ENCODE peak calls at places on chromosomes 4 and X, in eight cellular contexts. One of them, this sample, is unnamed.

GRCh38 chr4:176769519-176769918 is 23.2 kb downstream of the VEGFC start:
- DNase-seq in A549: peak
- DNase-seq in mesendoderm: no peak
- DNase-seq in AG04450: peak
- DNase-seq in right cardiac atrium: no peak
- DNase-seq in lung: no peak
- DNase-seq in keratinocyte: peak
- DNase-seq in ovary: no peak
- DNase-seq in this sample: peak

GRCh38 chr4:5381981-5382441 is 326.3 kb downstream of the EVC2 start:
- DNase-seq in A549: peak
- DNase-seq in mesendoderm: no peak
- DNase-seq in AG04450: peak
- DNase-seq in right cardiac atrium: no peak
- DNase-seq in lung: no peak
- DNase-seq in keratinocyte: no peak
- DNase-seq in ovary: no peak
- DNase-seq in this sample: no peak

GRCh38 chrX:153968754-153969124 is 2.9 kb downstream of the HCFC1 start:
- DNase-seq in A549: no peak
- DNase-seq in mesendoderm: peak
- DNase-seq in AG04450: no peak
- DNase-seq in right cardiac atrium: peak
- DNase-seq in lung: no peak
- DNase-seq in keratinocyte: no peak
- DNase-seq in ovary: no peak
- DNase-seq in this sample: no peak

GRCh38 chr4:20629180-20630115 is 70.8 kb upstream of the PACRGL start:
- DNase-seq in A549: no peak
- DNase-seq in mesendoderm: no peak
- DNase-seq in AG04450: no peak
- DNase-seq in right cardiac atrium: no peak
- DNase-seq in lung: no peak
- DNase-seq in keratinocyte: no peak
- DNase-seq in ovary: no peak
- DNase-seq in this sample: no peak

GRCh38 chr4:8516996-8517550 is 63.1 kb upstream of the GPR78 start:
- DNase-seq in A549: no peak
- DNase-seq in mesendoderm: no peak
- DNase-seq in AG04450: no peak
- DNase-seq in right cardiac atrium: no peak
- DNase-seq in lung: no peak
- DNase-seq in keratinocyte: no peak
- DNase-seq in ovary: no peak
- DNase-seq in this sample: no peak

GRCh38 chrX:153774576-153775292 is 6.1 kb upstream of the SRPK3 start:
- DNase-seq in A549: no peak
- DNase-seq in mesendoderm: no peak
- DNase-seq in AG04450: no peak
- DNase-seq in right cardiac atrium: peak
- DNase-seq in lung: no peak
- DNase-seq in keratinocyte: no peak
- DNase-seq in ovary: peak
- DNase-seq in this sample: no peak

GRCh38 chr4:17447675-17448298 is 64.1 kb downstream of the QDPR start:
- DNase-seq in A549: peak
- DNase-seq in mesendoderm: peak
- DNase-seq in AG04450: peak
- DNase-seq in right cardiac atrium: no peak
- DNase-seq in lung: peak
- DNase-seq in keratinocyte: no peak
- DNase-seq in ovary: peak
- DNase-seq in this sample: no peak

GRCh38 chr4:173264245-173264959 is 69.8 kb downstream of the HMGB2 start:
- DNase-seq in A549: no peak
- DNase-seq in mesendoderm: no peak
- DNase-seq in AG04450: peak
- DNase-seq in right cardiac atrium: peak
- DNase-seq in lung: peak
- DNase-seq in keratinocyte: no peak
- DNase-seq in ovary: peak
- DNase-seq in this sample: no peak

GRCh38 chr4:76982638-76983579 is 33.4 kb downstream of the SEPTIN11 start:
- DNase-seq in A549: no peak
- DNase-seq in mesendoderm: no peak
- DNase-seq in AG04450: no peak
- DNase-seq in right cardiac atrium: no peak
- DNase-seq in lung: no peak
- DNase-seq in keratinocyte: no peak
- DNase-seq in ovary: no peak
- DNase-seq in this sample: no peak

GRCh38 chr4:102535398-102536082 is 34.4 kb downstream of the NFKB1 start:
- DNase-seq in A549: no peak
- DNase-seq in mesendoderm: no peak
- DNase-seq in AG04450: no peak
- DNase-seq in right cardiac atrium: no peak
- DNase-seq in lung: no peak
- DNase-seq in keratinocyte: peak
- DNase-seq in ovary: no peak
- DNase-seq in this sample: no peak

GRCh38 chr4:26342328-26343040 is 21.7 kb downstream of the RBPJ start:
- DNase-seq in A549: no peak
- DNase-seq in mesendoderm: no peak
- DNase-seq in AG04450: peak
- DNase-seq in right cardiac atrium: no peak
- DNase-seq in lung: no peak
- DNase-seq in keratinocyte: no peak
- DNase-seq in ovary: no peak
- DNase-seq in this sample: peak

GRCh38 chrX:31497086-31497485 is 425.2 kb upstream of the FTHL17 start:
- DNase-seq in A549: no peak
- DNase-seq in mesendoderm: no peak
- DNase-seq in AG04450: no peak
- DNase-seq in right cardiac atrium: no peak
- DNase-seq in lung: no peak
- DNase-seq in keratinocyte: no peak
- DNase-seq in ovary: no peak
- DNase-seq in this sample: no peak

GRCh38 chr4:185837415-185838103 is 25.6 kb upstream of the SORBS2 start:
- DNase-seq in A549: no peak
- DNase-seq in mesendoderm: no peak
- DNase-seq in AG04450: no peak
- DNase-seq in right cardiac atrium: no peak
- DNase-seq in lung: no peak
- DNase-seq in keratinocyte: no peak
- DNase-seq in ovary: no peak
- DNase-seq in this sample: no peak
- H3K27ac ChIP-seq in A549: peak
- H3K27ac ChIP-seq in mesendoderm: peak
- H3K27ac ChIP-seq in AG04450: no peak
- H3K27ac ChIP-seq in right cardiac atrium: peak
- H3K27ac ChIP-seq in lung: no peak
- H3K27ac ChIP-seq in keratinocyte: no peak
- H3K27ac ChIP-seq in ovary: no peak
- H3K27ac ChIP-seq in this sample: no peak

GRCh38 chr4:186723207-186724047 is at the start of gene FAT1:
- DNase-seq in A549: peak
- DNase-seq in mesendoderm: peak
- DNase-seq in AG04450: no peak
- DNase-seq in right cardiac atrium: peak
- DNase-seq in lung: peak
- DNase-seq in keratinocyte: no peak
- DNase-seq in ovary: peak
- DNase-seq in this sample: no peak

GRCh38 chr4:186725422-186726149 is 1.9 kb upstream of the FAT1 start:
- DNase-seq in A549: peak
- DNase-seq in mesendoderm: peak
- DNase-seq in AG04450: peak
- DNase-seq in right cardiac atrium: peak
- DNase-seq in lung: peak
- DNase-seq in keratinocyte: no peak
- DNase-seq in ovary: peak
- DNase-seq in this sample: no peak

GRCh38 chr4:186724861-186725419 is 1.3 kb upstream of the FAT1 start:
- DNase-seq in A549: peak
- DNase-seq in mesendoderm: peak
- DNase-seq in AG04450: no peak
- DNase-seq in right cardiac atrium: no peak
- DNase-seq in lung: no peak
- DNase-seq in keratinocyte: no peak
- DNase-seq in ovary: peak
- DNase-seq in this sample: no peak

GRCh38 chr4:186722856-186723206 is 825 bp downstream of the FAT1 start:
- DNase-seq in A549: no peak
- DNase-seq in mesendoderm: no peak
- DNase-seq in AG04450: no peak
- DNase-seq in right cardiac atrium: no peak
- DNase-seq in lung: no peak
- DNase-seq in keratinocyte: no peak
- DNase-seq in ovary: no peak
- DNase-seq in this sample: no peak

GRCh38 chr4:186724048-186724860 is 598 bp upstream of the FAT1 start:
- DNase-seq in A549: peak
- DNase-seq in mesendoderm: peak
- DNase-seq in AG04450: no peak
- DNase-seq in right cardiac atrium: peak
- DNase-seq in lung: peak
- DNase-seq in keratinocyte: no peak
- DNase-seq in ovary: peak
- DNase-seq in this sample: no peak
- H3K27ac ChIP-seq in A549: peak
- H3K27ac ChIP-seq in mesendoderm: peak
- H3K27ac ChIP-seq in AG04450: peak
- H3K27ac ChIP-seq in right cardiac atrium: peak
- H3K27ac ChIP-seq in lung: peak
- H3K27ac ChIP-seq in keratinocyte: peak
- H3K27ac ChIP-seq in ovary: peak
- H3K27ac ChIP-seq in this sample: peak

GRCh38 chr4:139901516-139902327 is 236.1 kb downstream of the MGST2 start:
- DNase-seq in A549: no peak
- DNase-seq in mesendoderm: peak
- DNase-seq in AG04450: no peak
- DNase-seq in right cardiac atrium: no peak
- DNase-seq in lung: no peak
- DNase-seq in keratinocyte: no peak
- DNase-seq in ovary: no peak
- DNase-seq in this sample: no peak
- H3K27ac ChIP-seq in A549: no peak
- H3K27ac ChIP-seq in mesendoderm: no peak
- H3K27ac ChIP-seq in AG04450: no peak
- H3K27ac ChIP-seq in right cardiac atrium: no peak
- H3K27ac ChIP-seq in lung: peak
- H3K27ac ChIP-seq in keratinocyte: peak
- H3K27ac ChIP-seq in ovary: peak
- H3K27ac ChIP-seq in this sample: peak

DNA sequence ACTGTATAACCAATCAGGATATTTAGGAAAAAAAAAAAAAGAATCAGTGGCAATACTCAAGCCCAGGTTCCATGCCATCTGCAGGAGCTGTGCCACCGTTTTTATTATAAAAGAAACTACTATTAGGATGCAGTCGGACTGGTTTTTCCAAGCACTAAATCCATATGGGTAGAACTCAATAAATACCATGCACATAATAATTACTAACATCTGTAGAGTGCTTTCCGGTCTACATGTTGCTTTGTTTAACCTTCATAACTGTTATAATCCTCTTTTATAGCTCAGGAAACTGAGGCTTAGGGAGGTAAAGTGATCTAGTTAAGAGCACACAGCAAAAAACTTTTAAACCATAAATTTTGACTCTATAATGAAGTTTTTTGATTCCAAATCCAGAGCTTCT is 24.0 kb downstream of the ARSJ start:
- DNase-seq in A549: no peak
- DNase-seq in mesendoderm: no peak
- DNase-seq in AG04450: no peak
- DNase-seq in right cardiac atrium: no peak
- DNase-seq in lung: no peak
- DNase-seq in keratinocyte: no peak
- DNase-seq in ovary: no peak
- DNase-seq in this sample: no peak
- H3K27ac ChIP-seq in A549: no peak
- H3K27ac ChIP-seq in mesendoderm: no peak
- H3K27ac ChIP-seq in AG04450: no peak
- H3K27ac ChIP-seq in right cardiac atrium: no peak
- H3K27ac ChIP-seq in lung: no peak
- H3K27ac ChIP-seq in keratinocyte: no peak
- H3K27ac ChIP-seq in ovary: no peak
- H3K27ac ChIP-seq in this sample: no peak

GRCh38 chrX:16586371-16587112 is 63.4 kb upstream of the S100G start:
- DNase-seq in A549: no peak
- DNase-seq in mesendoderm: no peak
- DNase-seq in AG04450: no peak
- DNase-seq in right cardiac atrium: no peak
- DNase-seq in lung: no peak
- DNase-seq in keratinocyte: no peak
- DNase-seq in ovary: no peak
- DNase-seq in this sample: no peak

GRCh38 chrX:16592194-16592770 is 57.7 kb upstream of the S100G start:
- DNase-seq in A549: no peak
- DNase-seq in mesendoderm: no peak
- DNase-seq in AG04450: no peak
- DNase-seq in right cardiac atrium: no peak
- DNase-seq in lung: no peak
- DNase-seq in keratinocyte: no peak
- DNase-seq in ovary: no peak
- DNase-seq in this sample: no peak

GRCh38 chrX:16589826-16590225 is 60.1 kb upstream of the S100G start:
- DNase-seq in A549: no peak
- DNase-seq in mesendoderm: no peak
- DNase-seq in AG04450: no peak
- DNase-seq in right cardiac atrium: no peak
- DNase-seq in lung: no peak
- DNase-seq in keratinocyte: no peak
- DNase-seq in ovary: no peak
- DNase-seq in this sample: no peak

GRCh38 chrX:16587776-16588175 is 62.2 kb upstream of the S100G start:
- DNase-seq in A549: no peak
- DNase-seq in mesendoderm: no peak
- DNase-seq in AG04450: no peak
- DNase-seq in right cardiac atrium: no peak
- DNase-seq in lung: no peak
- DNase-seq in keratinocyte: no peak
- DNase-seq in ovary: no peak
- DNase-seq in this sample: no peak

DNA sequence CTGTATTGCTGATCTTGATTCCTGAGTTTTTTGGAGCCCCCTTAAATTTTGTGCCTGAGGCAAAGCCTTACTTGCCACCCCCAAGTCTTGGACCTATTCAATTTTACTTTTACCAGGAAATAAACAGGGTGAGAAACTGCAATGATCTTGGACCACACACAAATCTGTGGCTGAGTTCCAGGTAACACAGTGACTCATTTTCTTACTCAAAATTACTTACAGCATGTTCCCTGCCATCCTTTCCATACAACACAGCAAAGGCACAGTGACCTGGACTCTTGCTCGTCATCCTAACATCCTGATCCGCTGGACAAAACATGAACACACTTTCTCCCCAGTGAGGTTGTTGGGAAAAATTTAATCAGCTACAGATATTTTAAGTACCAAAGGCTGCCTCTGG is 60.7 kb upstream of the S100G start:
- DNase-seq in A549: peak
- DNase-seq in mesendoderm: no peak
- DNase-seq in AG04450: no peak
- DNase-seq in right cardiac atrium: no peak
- DNase-seq in lung: no peak
- DNase-seq in keratinocyte: peak
- DNase-seq in ovary: no peak
- DNase-seq in this sample: no peak
- H3K27ac ChIP-seq in A549: peak
- H3K27ac ChIP-seq in mesendoderm: no peak
- H3K27ac ChIP-seq in AG04450: no peak
- H3K27ac ChIP-seq in right cardiac atrium: no peak
- H3K27ac ChIP-seq in lung: no peak
- H3K27ac ChIP-seq in keratinocyte: peak
- H3K27ac ChIP-seq in ovary: no peak
- H3K27ac ChIP-seq in this sample: peak